ENCODE peak calls at places on chromosome 11, in four cellular contexts. Z is HepG2, T is HCT116, B is HL-60. U is an unnamed sample.

GRCh38 chr11:72771507-72771906 is 19.3 kb upstream of the ARAP1 start:
- DNase-seq in T (no peak), B (no peak), Z (no peak), U (no peak)

GRCh38 chr11:93099811-93100210 is 98.0 kb downstream of the SLC36A4 start:
- DNase-seq in B (no peak), Z (no peak), T (no peak), U (no peak)

GRCh38 chr11:96146765-96147164 is 196.2 kb downstream of the MAML2 start:
- DNase-seq in Z (no peak), T (no peak), B (no peak), U (no peak)

GRCh38 chr11:95358516-95359322 is 127.7 kb upstream of the SESN3 start:
- DNase-seq in T (no peak), Z (no peak), B (no peak), U (no peak)

GRCh38 chr11:40230821-40231220 is 1228.6 kb downstream of the LRRC4C start:
- DNase-seq in B (no peak), Z (no peak), T (no peak), U (no peak)

GRCh38 chr11:74055938-74056337 is 47.1 kb upstream of the UCP3 start:
- DNase-seq in T (peak; percentile 4), Z (peak; percentile 40), B (no peak), U (peak; percentile 52)

GRCh38 chr11:13695886-13696285 is 27.4 kb downstream of the FAR1 start:
- DNase-seq in B (no peak), Z (no peak), T (no peak), U (no peak)

GRCh38 chr11:34327804-34328631 is 29.8 kb downstream of the ABTB2 start:
- DNase-seq in T (no peak), Z (no peak), B (no peak), U (no peak)

GRCh38 chr11:67024410-67024809 is 1.5 kb downstream of the SYT12 start:
- DNase-seq in T (no peak), B (peak; percentile 60), Z (no peak), U (no peak)

GRCh38 chr11:123196060-123196714 is 1.1 kb upstream of the CLMP start:
- DNase-seq in T (no peak), Z (no peak), B (no peak), U (no peak)

DNA sequence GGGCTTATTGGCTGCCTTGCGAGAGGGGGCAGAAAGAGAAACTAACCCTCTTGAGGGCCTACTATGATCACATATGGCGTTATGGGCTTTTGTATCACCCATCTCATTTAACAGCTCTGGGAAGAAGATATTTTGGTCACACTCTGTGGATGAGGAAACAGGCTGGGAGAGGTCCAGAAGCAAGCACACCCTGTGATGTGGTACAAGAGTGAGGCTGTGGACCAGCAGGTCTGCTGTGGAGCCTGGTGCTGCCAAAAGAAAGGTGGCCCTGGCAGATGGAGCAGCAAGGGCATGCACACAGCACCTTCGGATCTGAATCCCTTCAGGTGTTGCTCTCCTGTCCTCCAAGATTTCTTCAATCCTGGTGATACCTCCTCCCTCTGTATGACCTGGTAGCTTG is 64.1 kb downstream of the KCNC1 start:
- DNase-seq in T (no peak), B (no peak), Z (no peak), U (no peak)
- TF ChIP-seq POLR2AphosphoS5 in T (no peak), B (no peak), Z (no peak), U (no peak)

GRCh38 chr11:118903204-118904015 is 19.7 kb downstream of the CXCR5 start:
- DNase-seq in B (no peak), T (no peak), Z (no peak), U (no peak)

GRCh38 chr11:118899706-118900360 is 16.1 kb downstream of the CXCR5 start:
- DNase-seq in Z (no peak), B (no peak), T (no peak), U (no peak)

GRCh38 chr11:118902336-118903203 is 18.9 kb downstream of the CXCR5 start:
- DNase-seq in B (no peak), T (no peak), Z (no peak), U (no peak)

GRCh38 chr11:118900535-118901384 is 17.1 kb downstream of the CXCR5 start:
- DNase-seq in Z (no peak), B (no peak), T (no peak), U (no peak)

GRCh38 chr11:118901494-118902335 is 18.0 kb downstream of the CXCR5 start:
- DNase-seq in Z (no peak), T (no peak), B (no peak), U (no peak)
- TF ChIP-seq CTCF in Z (peak; percentile 35), T (no peak), B (no peak), U (no peak)

GRCh38 chr11:15091620-15092019 is 18.2 kb downstream of the CALCB start:
- DNase-seq in Z (no peak), B (no peak), T (no peak), U (no peak)
- TF ChIP-seq REST in Z (no peak), B (no peak), T (no peak), U (no peak)

GRCh38 chr11:111602865-111603632 is 800 bp downstream of the SIK2 start:
- DNase-seq in B (peak; percentile 20), T (no peak), Z (no peak), U (no peak)
- TF ChIP-seq POLR2AphosphoS5 in B (no peak), T (no peak), Z (no peak), U (peak; percentile 9)

GRCh38 chr11:64058494-64058893 is 22.8 kb downstream of the FLRT1 start:
- DNase-seq in T (no peak), B (no peak), Z (no peak), U (no peak)

GRCh38 chr11:64056861-64057260 is 21.1 kb downstream of the FLRT1 start:
- DNase-seq in Z (no peak), T (no peak), B (no peak), U (no peak)

GRCh38 chr11:64056213-64056785 is 20.6 kb downstream of the FLRT1 start:
- DNase-seq in Z (no peak), B (no peak), T (no peak), U (no peak)

GRCh38 chr11:64059339-64060176 is 23.8 kb downstream of the FLRT1 start:
- DNase-seq in B (no peak), T (no peak), Z (no peak), U (no peak)

DNA sequence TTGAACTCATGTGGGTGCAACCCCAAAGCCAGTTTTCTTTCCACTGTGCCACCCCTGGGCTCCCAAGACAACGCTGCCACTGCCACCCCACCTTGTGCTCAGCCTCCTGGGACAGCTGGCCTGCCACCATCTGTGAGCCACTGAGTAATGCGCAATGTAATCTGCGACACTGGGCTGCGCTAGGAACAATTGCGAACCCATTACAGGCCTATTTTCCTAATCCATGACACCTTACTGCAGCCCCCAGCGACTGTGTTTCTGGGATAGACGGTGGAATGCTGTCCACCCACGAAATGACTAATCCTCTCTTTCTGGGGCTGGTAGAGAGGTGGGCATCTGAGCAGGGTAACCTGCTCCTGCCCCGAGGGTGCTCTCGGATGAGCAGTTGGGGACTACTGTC is 22.2 kb downstream of the FLRT1 start:
- DNase-seq in Z (no peak), T (no peak), B (no peak), U (no peak)
- TF ChIP-seq CTCF in Z (no peak), T (no peak), B (no peak), U (no peak)

U was measured in Panc1.